ENCODE peak calls at places on chromosomes 16 and 17, in nine cellular contexts. L is A549, C is esophagus squamous epithelium, J is heart left ventricle, N is ovary, H is tibial nerve, P is right lobe of liver, U is IMR-90, Y is spleen. T is an unnamed sample.

GRCh38 chr17:65754081-65754480 is 192.6 kb upstream of the AXIN2 start:
- DNase-seq in U (no peak), P (no peak), Y (no peak), N (no peak), C (no peak), L (no peak), J (no peak), H (no peak), T (no peak)

GRCh38 chr17:43778337-43779144 is at the start of gene DUSP3:
- DNase-seq in N (peak; percentile 94), Y (peak; percentile 95), C (peak; percentile 39), P (peak; percentile 98), H (peak; percentile 97), L (peak; percentile 97), U (peak; percentile 91), J (peak; percentile 96), T (peak; percentile 99)

GRCh38 chr17:7250655-7251329 is 742 bp downstream of the CTDNEP1 start:
- DNase-seq in P (no peak), J (no peak), H (no peak), L (no peak), N (peak; percentile 25), U (no peak), Y (no peak), C (no peak), T (peak; percentile 48)

GRCh38 chr17:10803830-10804498 is at the start of gene TMEM238L:
- DNase-seq in J (no peak), N (no peak), C (no peak), L (no peak), H (no peak), P (no peak), U (no peak), Y (no peak), T (no peak)

GRCh38 chr16:10180042-10180770 is 2.0 kb downstream of the GRIN2A start:
- DNase-seq in C (no peak), J (no peak), U (no peak), Y (no peak), P (no peak), H (no peak), L (no peak), N (no peak), T (peak; percentile 79)

GRCh38 chr17:2227025-2227699 is 76.4 kb downstream of the SMG6 start:
- DNase-seq in H (no peak), U (no peak), L (no peak), C (no peak), J (no peak), Y (no peak), N (no peak), P (no peak), T (no peak)

GRCh38 chr17:47276868-47277267 is 23.2 kb downstream of the ITGB3 start:
- DNase-seq in C (no peak), Y (no peak), U (peak; percentile 73), N (peak; percentile 75), P (no peak), H (peak; percentile 59), J (peak; percentile 83), L (peak; percentile 33), T (no peak)

GRCh38 chr17:8234361-8235270 is 13.2 kb downstream of the CTC1 start:
- DNase-seq in N (no peak), Y (no peak), J (no peak), P (no peak), C (no peak), H (no peak), L (no peak), U (no peak), T (no peak)

GRCh38 chr17:74981979-74982662 is 5.3 kb upstream of the CDR2L start:
- DNase-seq in H (peak; percentile 27), U (peak; percentile 23), N (peak; percentile 49), J (peak; percentile 82), Y (peak; percentile 94), C (no peak), L (peak; percentile 76), P (peak; percentile 74), T (peak; percentile 95)

GRCh38 chr16:20857281-20857680 is 42.9 kb downstream of the DCUN1D3 start:
- DNase-seq in J (no peak), N (no peak), Y (no peak), H (no peak), L (no peak), C (no peak), P (no peak), U (no peak), T (no peak)

GRCh38 chr16:87321336-87322107 is 4.3 kb upstream of the C16orf95 start:
- DNase-seq in H (no peak), J (no peak), Y (peak; percentile 59), L (no peak), U (no peak), P (no peak), C (no peak), N (no peak), T (no peak)

GRCh38 chr16:89120281-89120680 is 26.6 kb downstream of the ACSF3 start:
- DNase-seq in P (peak; percentile 13), N (no peak), C (no peak), J (no peak), U (no peak), Y (peak; percentile 58), H (no peak), L (no peak), T (peak; percentile 74)
- TF ChIP-seq POLR2A in P (no peak), N (no peak), C (no peak), J (no peak), U (no peak), Y (no peak), H (no peak), L (no peak), T (no peak)

GRCh38 chr16:3060339-3061127 is 4.9 kb upstream of the IL32 start:
- DNase-seq in N (no peak), U (no peak), L (no peak), H (no peak), C (no peak), P (peak; percentile 69), Y (no peak), J (no peak), T (no peak)
- H3K27ac ChIP-seq in N (no peak overlapping the region), U (no peak overlapping the region), L (peak overlapping the region; percentile 99), H (no peak overlapping the region), C (no peak overlapping the region), P (peak overlapping the region; percentile 93), Y (peak overlapping the region; percentile 89), J (no peak overlapping the region), T (peak overlapping the region; percentile 88)

DNA sequence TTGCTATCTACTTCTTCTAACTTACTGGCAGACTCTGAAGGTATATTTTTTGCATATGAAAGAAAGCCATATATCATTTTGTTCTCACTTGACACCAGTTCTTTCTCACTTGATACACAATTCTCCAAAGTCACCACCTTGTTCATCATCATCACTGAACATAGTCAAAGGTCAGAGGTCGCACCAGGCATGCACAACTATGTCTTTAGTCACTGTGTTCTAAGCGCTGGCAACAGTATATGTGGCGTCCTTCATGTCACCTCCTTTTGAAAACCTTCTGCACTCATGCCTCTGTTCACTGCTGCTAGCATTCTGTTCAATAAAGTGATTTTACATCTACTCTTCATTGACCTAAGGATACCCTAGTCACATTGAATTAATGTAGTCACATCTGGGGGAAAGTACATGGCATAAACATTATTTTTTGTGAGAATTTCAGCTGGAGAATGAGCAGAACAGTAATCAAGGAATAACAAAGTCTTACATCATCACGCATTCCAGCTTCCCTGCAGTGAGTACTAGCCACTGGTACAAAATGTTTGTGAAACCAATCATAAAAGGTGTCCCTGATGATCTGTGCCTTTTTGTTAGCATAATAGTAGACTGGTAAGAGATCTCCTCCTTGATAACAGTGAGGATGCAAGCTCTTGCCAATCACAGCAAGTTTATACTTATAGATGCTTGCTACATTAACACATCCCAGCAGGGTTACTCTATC is 20.5 kb upstream of the TBX4 start:
- DNase-seq in J (no peak), L (peak; percentile 69), H (no peak), U (peak; percentile 76), Y (no peak), P (no peak), C (no peak), N (no peak), T (no peak)
- TF ChIP-seq POLR2A in J (no peak), L (no peak), H (no peak), U (no peak), Y (no peak), P (no peak), C (no peak), N (no peak), T (no peak)

GRCh38 chr17:79464310-79465010 is 146.4 kb downstream of the RBFOX3 start:
- DNase-seq in C (no peak), H (no peak), Y (no peak), J (no peak), N (no peak), L (no peak), P (no peak), U (no peak), T (peak; percentile 54)

GRCh38 chr17:79461041-79461440 is 149.8 kb downstream of the RBFOX3 start:
- DNase-seq in P (no peak), J (no peak), C (no peak), N (no peak), U (peak; percentile 11), Y (no peak), L (peak; percentile 58), H (no peak), T (no peak)

GRCh38 chr17:79465011-79466006 is 145.5 kb downstream of the RBFOX3 start:
- DNase-seq in H (no peak), J (no peak), C (no peak), Y (no peak), P (no peak), U (no peak), N (no peak), L (no peak), T (peak; percentile 52)

GRCh38 chr17:79466562-79467350 is 144.1 kb downstream of the RBFOX3 start:
- DNase-seq in J (no peak), P (no peak), N (no peak), U (no peak), Y (no peak), C (no peak), L (no peak), H (no peak), T (peak; percentile 52)

DNA sequence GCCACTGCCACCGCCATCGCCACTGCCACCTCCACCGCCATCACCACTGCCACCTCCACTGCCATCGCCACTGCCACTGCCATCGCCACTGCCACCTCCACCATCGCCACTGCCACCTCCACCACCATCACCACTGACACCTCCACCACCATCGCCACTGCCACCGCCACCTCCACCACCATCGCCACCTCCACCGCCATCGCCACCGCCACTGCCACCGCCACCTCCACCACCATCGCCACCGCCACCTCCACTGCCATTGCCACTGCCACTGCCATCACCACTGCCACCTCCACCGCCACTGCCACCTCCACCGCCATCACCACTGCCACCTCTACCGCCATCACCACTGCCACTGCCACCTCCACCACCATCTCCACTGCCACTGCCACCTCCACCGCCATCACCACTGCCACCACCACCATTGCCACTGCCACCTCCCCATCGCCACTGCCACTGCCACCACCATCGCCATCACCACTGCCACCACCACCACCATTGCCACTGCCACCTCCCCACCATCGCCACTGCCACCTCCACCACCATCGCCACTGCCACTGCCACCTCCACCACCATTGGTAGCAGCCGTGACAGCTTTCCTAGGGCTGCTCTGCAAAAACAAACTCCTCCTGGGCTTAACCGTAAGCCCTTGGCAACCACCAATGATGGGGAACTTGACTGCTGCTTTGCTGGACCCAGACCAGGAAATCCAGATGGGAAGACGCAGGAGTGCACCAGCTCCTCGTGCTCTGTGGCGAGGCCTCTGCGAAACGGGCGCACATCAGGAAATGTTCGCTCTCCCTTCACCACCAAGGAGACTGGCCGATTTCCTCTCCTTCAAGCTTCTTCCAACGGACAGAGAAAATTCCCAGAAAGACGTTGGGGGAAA is 147.2 kb downstream of the RBFOX3 start:
- DNase-seq in J (no peak), L (no peak), H (no peak), C (no peak), N (no peak), P (no peak), Y (no peak), U (no peak), T (peak; percentile 67)
- H3K27ac ChIP-seq in J (no peak overlapping the region), L (peak overlapping the region; percentile 72), H (no peak overlapping the region), C (no peak overlapping the region), N (no peak overlapping the region), P (no peak overlapping the region), Y (no peak overlapping the region), U (no peak overlapping the region), T (no peak overlapping the region)

T was measured in upper lobe of left lung.